ENCODE peak calls at places on chromosome 1, in five cellular contexts. One of them, this sample, is unnamed.

GRCh38 chr1:10257851-10258250 is 47.5 kb downstream of the KIF1B start:
- DNase-seq in NCI-H446: no peak
- DNase-seq in activated T-helper 1 cell treated with Interleukin-2 at 50 U/mL for 16 hours: no peak
- DNase-seq in AG09309: no peak
- DNase-seq in HT-29: peak; percentile 36
- DNase-seq in this sample: peak; percentile 20

GRCh38 chr1:167627865-167628641 is 2.0 kb upstream of the RCSD1 start:
- DNase-seq in NCI-H446: no peak
- DNase-seq in activated T-helper 1 cell treated with Interleukin-2 at 50 U/mL for 16 hours: peak; percentile 67
- DNase-seq in AG09309: no peak
- DNase-seq in HT-29: peak; percentile 12
- DNase-seq in this sample: peak; percentile 83

GRCh38 chr1:115089443-115090340 is at the start of gene TSPAN2:
- DNase-seq in NCI-H446: no peak
- DNase-seq in activated T-helper 1 cell treated with Interleukin-2 at 50 U/mL for 16 hours: peak; percentile 51
- DNase-seq in AG09309: no peak
- DNase-seq in HT-29: no peak
- DNase-seq in this sample: no peak

GRCh38 chr1:6348511-6349191 is 44.9 kb downstream of the ACOT7 start:
- DNase-seq in NCI-H446: no peak
- DNase-seq in activated T-helper 1 cell treated with Interleukin-2 at 50 U/mL for 16 hours: peak; percentile 46
- DNase-seq in AG09309: no peak
- DNase-seq in HT-29: peak; percentile 16
- DNase-seq in this sample: peak; percentile 36

GRCh38 chr1:201999625-202000238 is 10.7 kb upstream of the ELF3 start:
- DNase-seq in NCI-H446: peak; percentile 7
- DNase-seq in activated T-helper 1 cell treated with Interleukin-2 at 50 U/mL for 16 hours: no peak
- DNase-seq in AG09309: no peak
- DNase-seq in HT-29: peak; percentile 72
- DNase-seq in this sample: peak; percentile 84

GRCh38 chr1:49229555-49229954 is 452.9 kb upstream of the BEND5 start:
- DNase-seq in NCI-H446: no peak
- DNase-seq in activated T-helper 1 cell treated with Interleukin-2 at 50 U/mL for 16 hours: no peak
- DNase-seq in AG09309: no peak
- DNase-seq in HT-29: peak; percentile 36
- DNase-seq in this sample: peak; percentile 13

GRCh38 chr1:85311818-85312217 is 35.4 kb upstream of the BCL10 start:
- DNase-seq in NCI-H446: no peak
- DNase-seq in activated T-helper 1 cell treated with Interleukin-2 at 50 U/mL for 16 hours: no peak
- DNase-seq in AG09309: no peak
- DNase-seq in HT-29: no peak
- DNase-seq in this sample: no peak

GRCh38 chr1:201713093-201713810 is 115.7 kb upstream of the IPO9 start:
- DNase-seq in NCI-H446: peak; percentile 91
- DNase-seq in activated T-helper 1 cell treated with Interleukin-2 at 50 U/mL for 16 hours: no peak
- DNase-seq in AG09309: peak; percentile 99
- DNase-seq in HT-29: peak; percentile 68
- DNase-seq in this sample: peak; percentile 69

GRCh38 chr1:14390816-14391215 is 207.7 kb upstream of the KAZN start:
- DNase-seq in NCI-H446: no peak
- DNase-seq in activated T-helper 1 cell treated with Interleukin-2 at 50 U/mL for 16 hours: no peak
- DNase-seq in AG09309: no peak
- DNase-seq in HT-29: no peak
- DNase-seq in this sample: peak; percentile 45